ENCODE peak calls at places on chromosomes 6 and 20, in nine cellular contexts. One of them, this sample, is unnamed. For H3K27me3, the result is how much of the 10 kb centered on the place peaks cover.

GRCh38 chr6:65649392-65649791 is 57.6 kb downstream of the EYS start:
- DNase-seq in heart right ventricle: no peak
- DNase-seq in BJ: no peak
- DNase-seq in BE2C: no peak
- DNase-seq in effector memory CD4-positive, alpha-beta T cell: no peak
- DNase-seq in CD8-positive, alpha-beta T cell: no peak
- DNase-seq in lower lobe of right lung: no peak
- DNase-seq in adrenal gland: no peak
- DNase-seq in dorsolateral prefrontal cortex: no peak
- DNase-seq in this sample: no peak

GRCh38 chr20:13858496-13859270 is 73.9 kb downstream of the NDUFAF5 start:
- DNase-seq in heart right ventricle: no peak
- DNase-seq in BJ: no peak
- DNase-seq in BE2C: no peak
- DNase-seq in effector memory CD4-positive, alpha-beta T cell: no peak
- DNase-seq in CD8-positive, alpha-beta T cell: no peak
- DNase-seq in lower lobe of right lung: no peak
- DNase-seq in adrenal gland: no peak
- DNase-seq in dorsolateral prefrontal cortex: no peak
- DNase-seq in this sample: no peak

GRCh38 chr6:139497344-139497961 is 123.0 kb upstream of the CITED2 start:
- DNase-seq in heart right ventricle: no peak
- DNase-seq in BJ: no peak
- DNase-seq in BE2C: no peak
- DNase-seq in effector memory CD4-positive, alpha-beta T cell: no peak
- DNase-seq in CD8-positive, alpha-beta T cell: no peak
- DNase-seq in lower lobe of right lung: no peak
- DNase-seq in adrenal gland: no peak
- DNase-seq in dorsolateral prefrontal cortex: no peak
- DNase-seq in this sample: no peak

GRCh38 chr6:81169166-81169565 is 583.3 kb downstream of the TENT5A start:
- DNase-seq in heart right ventricle: no peak
- DNase-seq in BJ: no peak
- DNase-seq in BE2C: no peak
- DNase-seq in effector memory CD4-positive, alpha-beta T cell: no peak
- DNase-seq in CD8-positive, alpha-beta T cell: no peak
- DNase-seq in lower lobe of right lung: no peak
- DNase-seq in adrenal gland: no peak
- DNase-seq in dorsolateral prefrontal cortex: no peak
- DNase-seq in this sample: no peak

GRCh38 chr6:42441661-42442081 is 10.1 kb downstream of the TRERF1 start:
- DNase-seq in heart right ventricle: no peak
- DNase-seq in BJ: no peak
- DNase-seq in BE2C: no peak
- DNase-seq in effector memory CD4-positive, alpha-beta T cell: no peak
- DNase-seq in CD8-positive, alpha-beta T cell: no peak
- DNase-seq in lower lobe of right lung: no peak
- DNase-seq in adrenal gland: peak
- DNase-seq in dorsolateral prefrontal cortex: no peak
- DNase-seq in this sample: no peak

GRCh38 chr6:81575446-81575845 is 177.0 kb downstream of the TENT5A start:
- DNase-seq in heart right ventricle: no peak
- DNase-seq in BJ: peak
- DNase-seq in BE2C: no peak
- DNase-seq in effector memory CD4-positive, alpha-beta T cell: no peak
- DNase-seq in CD8-positive, alpha-beta T cell: no peak
- DNase-seq in lower lobe of right lung: no peak
- DNase-seq in adrenal gland: no peak
- DNase-seq in dorsolateral prefrontal cortex: no peak
- DNase-seq in this sample: no peak

GRCh38 chr6:83970582-83970981 is 63.0 kb upstream of the MRAP2 start:
- DNase-seq in heart right ventricle: no peak
- DNase-seq in BJ: no peak
- DNase-seq in BE2C: no peak
- DNase-seq in effector memory CD4-positive, alpha-beta T cell: no peak
- DNase-seq in CD8-positive, alpha-beta T cell: no peak
- DNase-seq in lower lobe of right lung: no peak
- DNase-seq in adrenal gland: no peak
- DNase-seq in dorsolateral prefrontal cortex: no peak
- DNase-seq in this sample: no peak

GRCh38 chr6:127328043-127328442 is 15.4 kb downstream of the ECHDC1 start:
- DNase-seq in heart right ventricle: no peak
- DNase-seq in BJ: no peak
- DNase-seq in BE2C: no peak
- DNase-seq in effector memory CD4-positive, alpha-beta T cell: no peak
- DNase-seq in CD8-positive, alpha-beta T cell: no peak
- DNase-seq in lower lobe of right lung: no peak
- DNase-seq in adrenal gland: no peak
- DNase-seq in dorsolateral prefrontal cortex: no peak
- DNase-seq in this sample: no peak

GRCh38 chr6:149636116-149636515 is 12.4 kb downstream of the KATNA1 start:
- DNase-seq in heart right ventricle: no peak
- DNase-seq in BJ: peak
- DNase-seq in BE2C: no peak
- DNase-seq in effector memory CD4-positive, alpha-beta T cell: no peak
- DNase-seq in CD8-positive, alpha-beta T cell: no peak
- DNase-seq in lower lobe of right lung: no peak
- DNase-seq in adrenal gland: no peak
- DNase-seq in dorsolateral prefrontal cortex: no peak
- DNase-seq in this sample: no peak

GRCh38 chr6:15504581-15505350 is 158.1 kb downstream of the DTNBP1 start:
- DNase-seq in heart right ventricle: peak
- DNase-seq in BJ: peak
- DNase-seq in BE2C: peak
- DNase-seq in effector memory CD4-positive, alpha-beta T cell: no peak
- DNase-seq in CD8-positive, alpha-beta T cell: no peak
- DNase-seq in lower lobe of right lung: no peak
- DNase-seq in adrenal gland: peak
- DNase-seq in dorsolateral prefrontal cortex: peak
- DNase-seq in this sample: no peak

GRCh38 chr6:99349620-99350141 is at the start of gene FAXC:
- DNase-seq in heart right ventricle: no peak
- DNase-seq in BJ: no peak
- DNase-seq in BE2C: peak
- DNase-seq in effector memory CD4-positive, alpha-beta T cell: no peak
- DNase-seq in CD8-positive, alpha-beta T cell: no peak
- DNase-seq in lower lobe of right lung: peak
- DNase-seq in adrenal gland: peak
- DNase-seq in dorsolateral prefrontal cortex: peak
- DNase-seq in this sample: no peak

GRCh38 chr6:35687658-35688604 is 784 bp downstream of the FKBP5 start:
- DNase-seq in heart right ventricle: peak
- DNase-seq in BJ: no peak
- DNase-seq in BE2C: peak
- DNase-seq in effector memory CD4-positive, alpha-beta T cell: peak
- DNase-seq in CD8-positive, alpha-beta T cell: peak
- DNase-seq in lower lobe of right lung: peak
- DNase-seq in adrenal gland: peak
- DNase-seq in dorsolateral prefrontal cortex: no peak
- DNase-seq in this sample: no peak

DNA sequence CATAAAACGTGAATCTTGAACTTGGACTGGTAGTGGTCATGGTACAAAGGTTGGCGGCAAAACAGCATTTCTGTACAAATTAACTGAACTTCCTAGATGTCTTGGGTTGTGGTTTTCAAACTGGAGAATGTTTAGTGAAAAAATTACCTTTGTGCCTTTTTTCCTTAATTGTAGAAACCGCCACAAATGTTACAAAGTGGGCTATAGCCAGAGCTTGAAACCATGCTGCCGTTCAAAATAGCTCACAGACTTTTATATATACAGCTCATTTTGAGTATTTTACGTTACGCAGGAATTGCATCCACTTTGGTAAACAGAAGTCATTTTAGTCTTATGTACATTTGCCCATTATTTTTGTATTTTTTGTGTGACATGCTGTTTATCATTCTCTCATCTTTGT is 1.9 kb downstream of the MYO6 start:
- DNase-seq in heart right ventricle: no peak
- DNase-seq in BJ: no peak
- DNase-seq in BE2C: no peak
- DNase-seq in effector memory CD4-positive, alpha-beta T cell: no peak
- DNase-seq in CD8-positive, alpha-beta T cell: no peak
- DNase-seq in lower lobe of right lung: no peak
- DNase-seq in adrenal gland: no peak
- DNase-seq in dorsolateral prefrontal cortex: no peak
- DNase-seq in this sample: no peak
- H3K27me3 ChIP-seq in heart right ventricle: under half
- H3K27me3 ChIP-seq in BJ: under half
- H3K27me3 ChIP-seq in BE2C: half or more
- H3K27me3 ChIP-seq in effector memory CD4-positive, alpha-beta T cell: under half
- H3K27me3 ChIP-seq in CD8-positive, alpha-beta T cell: under half
- H3K27me3 ChIP-seq in lower lobe of right lung: under half
- H3K27me3 ChIP-seq in adrenal gland: under half
- H3K27me3 ChIP-seq in dorsolateral prefrontal cortex: under half
- H3K27me3 ChIP-seq in this sample: under half

GRCh38 chr6:50834929-50835328 is 16.3 kb downstream of the TFAP2B start:
- DNase-seq in heart right ventricle: no peak
- DNase-seq in BJ: no peak
- DNase-seq in BE2C: peak
- DNase-seq in effector memory CD4-positive, alpha-beta T cell: no peak
- DNase-seq in CD8-positive, alpha-beta T cell: no peak
- DNase-seq in lower lobe of right lung: no peak
- DNase-seq in adrenal gland: no peak
- DNase-seq in dorsolateral prefrontal cortex: no peak
- DNase-seq in this sample: no peak
- H3K27me3 ChIP-seq in heart right ventricle: half or more
- H3K27me3 ChIP-seq in BJ: under half
- H3K27me3 ChIP-seq in BE2C: under half
- H3K27me3 ChIP-seq in effector memory CD4-positive, alpha-beta T cell: under half
- H3K27me3 ChIP-seq in CD8-positive, alpha-beta T cell: under half
- H3K27me3 ChIP-seq in lower lobe of right lung: half or more
- H3K27me3 ChIP-seq in adrenal gland: under half
- H3K27me3 ChIP-seq in dorsolateral prefrontal cortex: half or more
- H3K27me3 ChIP-seq in this sample: under half

DNA sequence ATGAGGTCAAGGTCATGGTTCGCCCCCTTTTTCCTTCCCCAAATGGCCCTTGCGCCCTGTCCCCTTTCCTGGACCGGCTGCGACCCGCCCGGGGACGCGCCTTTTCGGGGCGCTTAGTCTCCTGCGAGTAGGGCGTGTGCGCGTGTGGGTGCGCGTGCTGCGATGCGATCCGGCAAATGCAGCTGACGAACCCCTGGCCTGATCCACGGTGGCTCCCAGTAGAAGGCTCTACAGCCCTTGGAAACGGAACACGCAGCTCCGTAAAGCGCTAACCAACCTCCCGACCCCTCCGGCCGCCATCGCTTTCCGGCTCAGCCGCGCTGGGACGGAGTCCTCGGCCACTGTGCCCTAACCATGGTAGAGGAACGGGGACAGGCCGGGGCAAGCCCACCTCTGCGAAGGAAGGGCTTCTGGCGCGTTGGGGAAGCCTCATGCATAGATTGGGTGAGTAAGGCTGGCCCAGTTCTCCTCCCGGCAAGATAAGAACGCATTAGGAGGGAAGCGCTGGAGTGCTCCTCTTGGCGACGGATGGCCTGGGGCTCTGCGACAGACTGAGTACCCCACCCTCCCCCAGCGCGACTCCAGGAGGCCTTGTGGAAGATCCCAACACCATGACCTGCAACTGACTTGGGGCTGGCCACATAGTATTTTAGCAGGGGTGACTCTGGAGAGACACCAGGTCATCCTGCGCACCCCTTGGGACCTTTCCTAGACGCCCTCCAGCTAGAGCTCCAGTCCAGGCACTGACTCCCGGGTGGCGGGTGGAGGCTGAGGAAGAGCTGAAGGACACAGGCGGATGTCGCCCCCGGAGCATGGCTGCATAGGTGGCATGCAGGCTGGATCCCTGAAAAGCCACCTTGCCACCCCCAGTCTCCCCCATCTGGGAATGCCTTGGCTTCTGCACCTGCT is 1.1 kb upstream of the SLC4A11 start:
- DNase-seq in heart right ventricle: no peak
- DNase-seq in BJ: no peak
- DNase-seq in BE2C: no peak
- DNase-seq in effector memory CD4-positive, alpha-beta T cell: no peak
- DNase-seq in CD8-positive, alpha-beta T cell: no peak
- DNase-seq in lower lobe of right lung: no peak
- DNase-seq in adrenal gland: peak
- DNase-seq in dorsolateral prefrontal cortex: no peak
- DNase-seq in this sample: no peak
- H3K27me3 ChIP-seq in heart right ventricle: under half
- H3K27me3 ChIP-seq in BJ: under half
- H3K27me3 ChIP-seq in BE2C: under half
- H3K27me3 ChIP-seq in effector memory CD4-positive, alpha-beta T cell: under half
- H3K27me3 ChIP-seq in CD8-positive, alpha-beta T cell: under half
- H3K27me3 ChIP-seq in lower lobe of right lung: under half
- H3K27me3 ChIP-seq in adrenal gland: under half
- H3K27me3 ChIP-seq in dorsolateral prefrontal cortex: under half
- H3K27me3 ChIP-seq in this sample: under half

GRCh38 chr6:41371992-41372525 is 36.7 kb downstream of the NCR2 start:
- DNase-seq in heart right ventricle: no peak
- DNase-seq in BJ: no peak
- DNase-seq in BE2C: no peak
- DNase-seq in effector memory CD4-positive, alpha-beta T cell: no peak
- DNase-seq in CD8-positive, alpha-beta T cell: peak
- DNase-seq in lower lobe of right lung: no peak
- DNase-seq in adrenal gland: peak
- DNase-seq in dorsolateral prefrontal cortex: peak
- DNase-seq in this sample: no peak

GRCh38 chr6:41372526-41373366 is 37.3 kb downstream of the NCR2 start:
- DNase-seq in heart right ventricle: no peak
- DNase-seq in BJ: no peak
- DNase-seq in BE2C: no peak
- DNase-seq in effector memory CD4-positive, alpha-beta T cell: no peak
- DNase-seq in CD8-positive, alpha-beta T cell: no peak
- DNase-seq in lower lobe of right lung: no peak
- DNase-seq in adrenal gland: no peak
- DNase-seq in dorsolateral prefrontal cortex: no peak
- DNase-seq in this sample: no peak

GRCh38 chr6:41373367-41373918 is 38.0 kb downstream of the NCR2 start:
- DNase-seq in heart right ventricle: no peak
- DNase-seq in BJ: no peak
- DNase-seq in BE2C: no peak
- DNase-seq in effector memory CD4-positive, alpha-beta T cell: no peak
- DNase-seq in CD8-positive, alpha-beta T cell: no peak
- DNase-seq in lower lobe of right lung: no peak
- DNase-seq in adrenal gland: no peak
- DNase-seq in dorsolateral prefrontal cortex: no peak
- DNase-seq in this sample: no peak

GRCh38 chr6:41370488-41371111 is 35.2 kb downstream of the NCR2 start:
- DNase-seq in heart right ventricle: no peak
- DNase-seq in BJ: no peak
- DNase-seq in BE2C: no peak
- DNase-seq in effector memory CD4-positive, alpha-beta T cell: no peak
- DNase-seq in CD8-positive, alpha-beta T cell: no peak
- DNase-seq in lower lobe of right lung: no peak
- DNase-seq in adrenal gland: no peak
- DNase-seq in dorsolateral prefrontal cortex: no peak
- DNase-seq in this sample: no peak

DNA sequence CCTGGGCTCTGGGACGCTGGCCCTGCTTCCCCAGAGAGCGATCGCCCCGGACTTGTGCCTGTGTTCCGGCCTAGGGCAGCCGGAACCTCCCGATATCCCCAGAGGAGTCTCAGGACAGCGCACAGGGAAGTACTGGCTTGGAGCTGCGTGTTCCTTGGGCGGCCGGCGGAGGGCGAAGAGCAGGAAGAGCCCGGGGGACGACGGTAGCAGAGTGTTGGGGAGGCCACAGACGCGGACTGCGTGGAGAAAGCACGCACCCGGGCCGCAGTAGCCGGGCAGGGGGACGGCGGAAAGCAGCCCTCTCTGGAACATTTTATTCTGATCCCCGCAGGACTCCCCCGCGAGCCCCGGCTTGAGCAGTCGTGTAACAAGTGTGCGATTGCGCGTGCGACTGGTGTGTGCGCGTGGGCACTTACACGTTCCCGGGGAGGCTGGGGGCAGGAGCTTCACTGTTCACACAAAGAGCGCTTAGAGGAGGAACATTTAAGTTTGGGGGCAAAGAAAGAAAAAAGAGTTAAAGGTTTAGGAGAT is 36.1 kb downstream of the NCR2 start:
- DNase-seq in heart right ventricle: peak
- DNase-seq in BJ: no peak
- DNase-seq in BE2C: no peak
- DNase-seq in effector memory CD4-positive, alpha-beta T cell: no peak
- DNase-seq in CD8-positive, alpha-beta T cell: no peak
- DNase-seq in lower lobe of right lung: no peak
- DNase-seq in adrenal gland: peak
- DNase-seq in dorsolateral prefrontal cortex: no peak
- DNase-seq in this sample: no peak
- H3K27me3 ChIP-seq in heart right ventricle: half or more
- H3K27me3 ChIP-seq in BJ: under half
- H3K27me3 ChIP-seq in BE2C: half or more
- H3K27me3 ChIP-seq in effector memory CD4-positive, alpha-beta T cell: half or more
- H3K27me3 ChIP-seq in CD8-positive, alpha-beta T cell: under half
- H3K27me3 ChIP-seq in lower lobe of right lung: half or more
- H3K27me3 ChIP-seq in adrenal gland: half or more
- H3K27me3 ChIP-seq in dorsolateral prefrontal cortex: under half
- H3K27me3 ChIP-seq in this sample: under half